ENCODE peak calls at places on chromosomes 6 and 20, in seven cellular contexts. T, E, O, D, A, I and K are unnamed samples.

GRCh38 chr20:6489361-6490154 is 277.9 kb upstream of the BMP2 start:
- DNase-seq in I (no peak), T (no peak), O (no peak), A (no peak), D (no peak), E (peak), K (peak)

GRCh38 chr20:61364147-61364546 is 112.1 kb downstream of the CDH4 start:
- DNase-seq in I (no peak), T (no peak), A (no peak), O (no peak), D (no peak), E (no peak), K (no peak)

GRCh38 chr6:73854998-73855718 is 159.2 kb downstream of the CD109 start:
- DNase-seq in D (peak), T (no peak), A (peak), O (peak), E (peak), I (no peak), K (peak)

GRCh38 chr6:157518399-157519250 is 137.6 kb downstream of the ZDHHC14 start:
- DNase-seq in O (no peak), E (no peak), T (no peak), I (no peak), D (no peak), A (no peak), K (no peak)

GRCh38 chr6:3355358-3356055 is 96.8 kb downstream of the PSMG4 start:
- DNase-seq in E (no peak), I (no peak), T (no peak), D (no peak), O (peak), A (no peak), K (no peak)

GRCh38 chr20:40493071-40493470 is 196.0 kb downstream of the MAFB start:
- DNase-seq in I (no peak), A (peak), T (peak), D (no peak), O (no peak), E (no peak), K (no peak)

GRCh38 chr20:47711046-47711752 is 74.1 kb downstream of the SULF2 start:
- DNase-seq in I (no peak), T (no peak), D (no peak), E (no peak), O (no peak), A (no peak), K (no peak)

GRCh38 chr6:99613705-99614429 is 7.2 kb downstream of the PRDM13 start:
- DNase-seq in A (no peak), O (no peak), D (no peak), T (no peak), I (peak), E (no peak), K (peak)

GRCh38 chr20:62749851-62750445 is 41.3 kb downstream of the NTSR1 start:
- DNase-seq in E (no peak), A (no peak), D (no peak), T (no peak), O (no peak), I (no peak), K (no peak)

GRCh38 chr20:14445310-14445709 is 107.9 kb upstream of the FLRT3 start:
- DNase-seq in I (no peak), A (peak), E (no peak), T (no peak), D (no peak), O (no peak), K (no peak)

GRCh38 chr20:31597483-31597858 is 7.6 kb upstream of the ID1 start:
- DNase-seq in T (no peak), A (no peak), E (no peak), O (no peak), I (no peak), D (no peak), K (no peak)

GRCh38 chr6:42562788-42563187 is 1.0 kb upstream of the UBR2 start:
- DNase-seq in I (no peak), D (no peak), E (no peak), O (no peak), T (no peak), A (no peak), K (no peak)

GRCh38 chr6:57301755-57302154 is 15.7 kb upstream of the PRIM2 start:
- DNase-seq in O (no peak), E (no peak), A (no peak), I (no peak), D (no peak), T (no peak), K (no peak)

GRCh38 chr20:40251284-40251932 is 437.6 kb downstream of the MAFB start:
- DNase-seq in T (no peak), O (peak), A (peak), D (no peak), I (peak), E (peak), K (no peak)

GRCh38 chr20:10216146-10216741 is 2.4 kb upstream of the SNAP25 start:
- DNase-seq in D (no peak), I (no peak), T (no peak), O (peak), A (no peak), E (no peak), K (no peak)

GRCh38 chr20:43658068-43658722 is 8.7 kb upstream of the MYBL2 start:
- DNase-seq in E (no peak), I (no peak), O (no peak), A (peak), D (peak), T (no peak), K (no peak)

GRCh38 chr6:89267918-89268317 is 47.2 kb downstream of the GABRR2 start:
- DNase-seq in T (no peak), E (no peak), D (no peak), O (no peak), A (no peak), I (no peak), K (no peak)

GRCh38 chr6:130359736-130360135 is 6.1 kb upstream of the TMEM200A start:
- DNase-seq in I (no peak), D (no peak), T (no peak), A (peak), E (no peak), O (no peak), K (no peak)

GRCh38 chr20:58127731-58128130 is 100.7 kb downstream of the ANKRD60 start:
- DNase-seq in D (no peak), T (peak), I (no peak), E (no peak), A (peak), O (no peak), K (no peak)